ENCODE peak calls at places on chromosome 7, in seven cellular contexts. Z is mammary epithelial cell, G is germinal center, X is NCI-H1105 treated with DMSO at 0.1 percent for 48 hours, C is fibroblast of lung, Q is NCI-H1436, N is NCI-H1092 treated with DMSO at 0.1 percent for 48 hours. Y is an unnamed sample.

GRCh38 chr7:158829342-158830210 is at the start of gene ESYT2:
- DNase-seq in X (peak; percentile 86), C (peak; percentile 97), Q (peak; percentile 94), N (peak; percentile 94), G (peak; percentile 97), Z (peak; percentile 96), Y (peak; percentile 100)

GRCh38 chr7:47697533-47697932 is 115.6 kb upstream of the TNS3 start:
- DNase-seq in C (no peak), G (no peak), Z (no peak), N (no peak), Q (no peak), X (no peak), Y (no peak)

GRCh38 chr7:64407148-64407547 is 93.4 kb downstream of the ZNF736 start:
- DNase-seq in X (no peak), N (no peak), G (no peak), Z (no peak), C (no peak), Q (no peak), Y (no peak)

GRCh38 chr7:6012355-6013104 is 3.5 kb downstream of the AIMP2 start:
- DNase-seq in C (no peak), N (no peak), Z (no peak), G (no peak), X (no peak), Q (no peak), Y (no peak)

GRCh38 chr7:2903686-2904162 is 59.6 kb upstream of the GNA12 start:
- DNase-seq in G (no peak), Q (no peak), Z (no peak), C (no peak), N (no peak), X (no peak), Y (no peak)

GRCh38 chr7:115435178-115435577 is 513.3 kb downstream of the MDFIC start:
- DNase-seq in Q (no peak), X (no peak), G (peak; percentile 6), N (no peak), C (no peak), Z (no peak), Y (no peak)

GRCh38 chr7:34155225-34155908 is 250.0 kb downstream of the BMPER start:
- DNase-seq in N (no peak), C (peak; percentile 97), Z (peak; percentile 85), X (no peak), G (no peak), Q (no peak), Y (peak; percentile 97)

GRCh38 chr7:89623018-89623672 is 531.1 kb upstream of the STEAP1 start:
- DNase-seq in C (peak; percentile 3), Z (peak; percentile 35), N (peak; percentile 82), G (no peak), Q (peak; percentile 24), X (peak; percentile 58), Y (peak; percentile 60)

GRCh38 chr7:30859940-30860623 is 51.6 kb upstream of the AQP1 start:
- DNase-seq in Z (no peak), Q (no peak), C (no peak), X (no peak), G (no peak), N (no peak), Y (peak; percentile 60)

GRCh38 chr7:37915438-37915837 is 1.2 kb downstream of the SFRP4 start:
- DNase-seq in N (no peak), Z (no peak), C (no peak), Q (no peak), X (peak; percentile 12), G (no peak), Y (no peak)

GRCh38 chr7:2814682-2815522 is 29.2 kb downstream of the GNA12 start:
- DNase-seq in Q (no peak), Z (no peak), N (no peak), C (no peak), G (no peak), X (no peak), Y (no peak)

GRCh38 chr7:88300401-88300800 is 6.3 kb downstream of the STEAP4 start:
- DNase-seq in Q (no peak), C (no peak), N (no peak), X (no peak), G (no peak), Z (no peak), Y (no peak)

GRCh38 chr7:133794490-133794889 is 332.6 kb upstream of the LRGUK start:
- DNase-seq in C (peak; percentile 39), Q (no peak), G (no peak), X (peak; percentile 51), Z (no peak), N (peak; percentile 9), Y (peak; percentile 68)

GRCh38 chr7:92245487-92246362 is at the start of the genes ANKIB1 and KRIT1:
- DNase-seq in C (peak; percentile 78), N (peak; percentile 94), Q (peak; percentile 81), G (peak; percentile 86), X (peak; percentile 91), Z (peak; percentile 81), Y (peak; percentile 91)

GRCh38 chr7:81236560-81236959 is 317.7 kb upstream of the SEMA3C start:
- DNase-seq in N (no peak), X (no peak), Z (no peak), C (no peak), G (no peak), Q (no peak), Y (no peak)

GRCh38 chr7:99314504-99314903 is 11.2 kb upstream of the ARPC1A start:
- DNase-seq in N (no peak), C (no peak), Q (no peak), Z (peak; percentile 61), G (no peak), X (no peak), Y (no peak)

GRCh38 chr7:130901209-130901783 is 167.3 kb upstream of the KLF14 start:
- DNase-seq in N (no peak), Q (no peak), G (no peak), C (peak; percentile 93), Z (peak; percentile 96), X (no peak), Y (peak; percentile 94)

GRCh38 chr7:110994028-110994967 is 96.6 kb upstream of the LRRN3 start:
- DNase-seq in X (no peak), G (no peak), Z (no peak), C (no peak), N (no peak), Q (no peak), Y (no peak)

GRCh38 chr7:75924251-75924650 is 9.3 kb downstream of the POR start:
- DNase-seq in Q (no peak), G (no peak), N (no peak), Z (no peak), X (no peak), C (no peak), Y (no peak)

GRCh38 chr7:153381275-153382119 is 621.9 kb downstream of the ACTR3B start:
- DNase-seq in G (no peak), Q (no peak), C (no peak), X (peak; percentile 48), Z (peak; percentile 0), N (peak; percentile 53), Y (no peak)

GRCh38 chr7:44973610-44974401 is 5.0 kb downstream of the MYO1G start:
- DNase-seq in X (no peak), G (no peak), C (no peak), Z (no peak), Q (peak; percentile 29), N (peak; percentile 11), Y (peak; percentile 49)

GRCh38 chr7:18654709-18655108 is 159.2 kb downstream of the HDAC9 start:
- DNase-seq in C (no peak), Z (no peak), G (no peak), X (no peak), Q (no peak), N (no peak), Y (no peak)

GRCh38 chr7:137874390-137874789 is 27.6 kb upstream of the DGKI start:
- DNase-seq in X (no peak), C (peak; percentile 91), Z (no peak), G (no peak), Q (no peak), N (no peak), Y (peak; percentile 93)

GRCh38 chr7:113086431-113086888 is at the start of gene GPR85:
- DNase-seq in X (peak; percentile 58), G (peak; percentile 22), N (peak; percentile 79), C (peak; percentile 73), Z (peak; percentile 28), Q (peak; percentile 57), Y (peak; percentile 91)

GRCh38 chr7:93551063-93551895 is 23.2 kb downstream of the CALCR start:
- DNase-seq in C (peak; percentile 70), G (no peak), X (peak; percentile 4), Z (peak; percentile 5), N (peak; percentile 30), Q (no peak), Y (peak; percentile 18)

GRCh38 chr7:25731881-25732240 is 420.1 kb upstream of the NFE2L3 start:
- DNase-seq in G (no peak), N (no peak), X (no peak), Z (no peak), C (no peak), Q (no peak), Y (no peak)

Y was measured in foreskin fibroblast.